ENCODE peak calls at places on chromosomes 2 and 18, in eight cellular contexts. Y, E, W, V, I, G, O and K are unnamed samples.

GRCh38 chr2:175154670-175155082 is 13.3 kb downstream of the ATF2 start:
- DNase-seq in G (no peak), Y (no peak), I (no peak), O (peak), W (no peak), E (no peak), V (no peak), K (no peak)

GRCh38 chr2:233990261-233990798 is 60.2 kb upstream of the SPP2 start:
- DNase-seq in G (peak), E (no peak), I (peak), W (no peak), V (peak), O (no peak), Y (no peak), K (no peak)

GRCh38 chr2:235328991-235329390 is 164.9 kb upstream of the AGAP1 start:
- DNase-seq in Y (no peak), E (no peak), O (no peak), I (no peak), G (no peak), V (no peak), W (no peak), K (no peak)

GRCh38 chr18:62693659-62694058 is 21.7 kb upstream of the PHLPP1 start:
- DNase-seq in I (no peak), E (no peak), V (no peak), Y (no peak), G (no peak), O (no peak), W (no peak), K (no peak)

GRCh38 chr2:121309801-121310200 is 24.8 kb upstream of the TFCP2L1 start:
- DNase-seq in Y (no peak), V (no peak), W (no peak), E (peak), G (no peak), O (no peak), I (no peak), K (no peak)

GRCh38 chr18:43935051-43935412 is 657.7 kb upstream of the SYT4 start:
- DNase-seq in O (no peak), W (no peak), V (no peak), E (no peak), Y (no peak), I (no peak), G (no peak), K (no peak)

GRCh38 chr2:235587202-235587601 is 93.4 kb downstream of the AGAP1 start:
- DNase-seq in G (no peak), V (no peak), W (no peak), O (no peak), Y (no peak), I (no peak), E (no peak), K (no peak)

GRCh38 chr18:78625895-78626294 is 353.7 kb upstream of the SALL3 start:
- DNase-seq in O (no peak), E (no peak), Y (no peak), G (no peak), I (no peak), V (no peak), W (no peak), K (no peak)

GRCh38 chr2:205755923-205756322 is 73.6 kb downstream of the NRP2 start:
- DNase-seq in G (no peak), V (no peak), I (no peak), O (no peak), Y (no peak), E (no peak), W (no peak), K (no peak)

GRCh38 chr18:58618822-58619553 is 9.9 kb downstream of the ALPK2 start:
- DNase-seq in V (no peak), O (no peak), W (no peak), G (no peak), Y (peak), E (no peak), I (no peak), K (no peak)

GRCh38 chr2:72982219-72982618 is 64.9 kb downstream of the EMX1 start:
- DNase-seq in O (peak), W (no peak), V (no peak), G (no peak), Y (no peak), I (no peak), E (no peak), K (no peak)

GRCh38 chr18:25229080-25229479 is 122.9 kb downstream of the ZNF521 start:
- DNase-seq in V (no peak), I (no peak), W (peak), Y (no peak), G (no peak), E (no peak), O (no peak), K (no peak)

GRCh38 chr2:195871326-195871725 is 197.3 kb downstream of the DNAH7 start:
- DNase-seq in O (no peak), Y (no peak), W (no peak), V (no peak), G (no peak), I (no peak), E (no peak), K (no peak)

GRCh38 chr2:237894396-237894979 is 35.1 kb downstream of the RAMP1 start:
- DNase-seq in I (no peak), Y (no peak), E (peak), O (no peak), W (no peak), G (no peak), V (no peak), K (no peak)

GRCh38 chr2:191625016-191625415 is 52.9 kb upstream of the NABP1 start:
- DNase-seq in I (peak), V (peak), W (no peak), E (no peak), Y (no peak), O (no peak), G (peak), K (no peak)

GRCh38 chr2:151051584-151052220 is 210.0 kb downstream of the RBM43 start:
- DNase-seq in V (peak), W (peak), I (no peak), Y (peak), E (no peak), O (peak), G (no peak), K (peak)

GRCh38 chr2:19504400-19505198 is 146.2 kb upstream of the OSR1 start:
- DNase-seq in O (no peak), V (no peak), G (no peak), E (no peak), Y (no peak), W (no peak), I (no peak), K (peak)

GRCh38 chr2:50065845-50066244 is 911.5 kb upstream of the FSHR start:
- DNase-seq in W (no peak), G (no peak), V (no peak), O (no peak), I (no peak), Y (no peak), E (no peak), K (no peak)

GRCh38 chr2:175855236-175855635 is 146.8 kb downstream of the LNPK start:
- DNase-seq in V (no peak), O (no peak), G (no peak), I (no peak), Y (no peak), E (no peak), W (no peak), K (no peak)

GRCh38 chr2:179768765-179769164 is 92.6 kb downstream of the ZNF385B start:
- DNase-seq in V (no peak), G (no peak), Y (no peak), W (no peak), O (no peak), E (no peak), I (no peak), K (no peak)

GRCh38 chr2:68740184-68740914 is 5.7 kb downstream of the ARHGAP25 start:
- DNase-seq in W (no peak), I (no peak), O (peak), G (no peak), Y (no peak), V (no peak), E (no peak), K (no peak)

GRCh38 chr2:200380139-200380561 is 73.7 kb downstream of the SPATS2L start:
- DNase-seq in W (no peak), Y (peak), I (no peak), E (no peak), G (no peak), V (no peak), O (peak), K (no peak)

GRCh38 chr2:72931280-72931910 is 14.1 kb downstream of the EMX1 start:
- DNase-seq in O (peak), W (no peak), I (no peak), E (no peak), V (no peak), Y (no peak), G (no peak), K (no peak)

GRCh38 chr2:186748354-186748753 is 54.5 kb downstream of the FAM171B start:
- DNase-seq in I (no peak), V (no peak), G (no peak), E (no peak), Y (no peak), O (no peak), W (no peak), K (no peak)

GRCh38 chr2:156933580-156934225 is 323.8 kb upstream of the GALNT5 start:
- DNase-seq in Y (no peak), O (peak), W (no peak), V (no peak), G (no peak), E (no peak), I (no peak), K (no peak)

GRCh38 chr2:20135631-20136050 is 84.2 kb upstream of the LAPTM4A start:
- DNase-seq in V (peak), G (no peak), W (no peak), O (peak), E (peak), I (no peak), Y (peak), K (peak)

GRCh38 chr18:57025525-57025924 is 121.4 kb upstream of the BOD1L2 start:
- DNase-seq in E (no peak), O (no peak), V (no peak), W (no peak), Y (no peak), G (no peak), I (no peak), K (peak)

GRCh38 chr2:12217206-12217605 is 470.8 kb downstream of the LPIN1 start:
- DNase-seq in Y (no peak), G (no peak), O (no peak), E (no peak), I (no peak), V (no peak), W (no peak), K (no peak)

GRCh38 chr2:136448435-136448834 is 316.9 kb upstream of the THSD7B start:
- DNase-seq in V (no peak), G (no peak), E (no peak), O (no peak), Y (no peak), W (peak), I (no peak), K (no peak)

GRCh38 chr18:362914-363295 is 95.1 kb upstream of the THOC1 start:
- DNase-seq in G (no peak), Y (peak), I (no peak), V (no peak), O (peak), W (no peak), E (no peak), K (no peak)

GRCh38 chr18:21289843-21290242 is 47.8 kb downstream of the GREB1L start:
- DNase-seq in G (no peak), Y (no peak), W (no peak), E (no peak), I (no peak), V (no peak), O (no peak), K (no peak)

GRCh38 chr18:45688834-45689233 is 35.1 kb upstream of the SLC14A1 start:
- DNase-seq in E (no peak), I (peak), G (peak), V (peak), Y (no peak), O (no peak), W (peak), K (no peak)

GRCh38 chr18:63237911-63238710 is 81.5 kb downstream of the BCL2 start:
- DNase-seq in O (peak), V (no peak), Y (peak), E (peak), I (no peak), G (no peak), W (no peak), K (peak)

GRCh38 chr2:178070824-178071223 is 1.8 kb downstream of the PDE11A start:
- DNase-seq in V (no peak), W (no peak), O (peak), E (no peak), Y (no peak), G (no peak), I (no peak), K (no peak)